ENCODE peak calls at places on chromosomes 6 and 20, in four cellular contexts. One of them, this sample, is unnamed. For H3K4me1 and H3K27me3, the result is how much of the 10 kb centered on the place peaks cover.

GRCh38 chr6:6823568-6824224 is 235.2 kb downstream of the LY86 start:
- DNase-seq in spleen: no peak
- DNase-seq in CD8-positive, alpha-beta memory T cell: no peak
- DNase-seq in left lung: no peak
- DNase-seq in this sample: no peak

GRCh38 chr6:31661867-31662723 is 1.5 kb upstream of the C6orf47 start:
- DNase-seq in left lung: no peak
- DNase-seq in spleen: no peak
- DNase-seq in CD8-positive, alpha-beta memory T cell: no peak
- DNase-seq in this sample: no peak

GRCh38 chr20:24953204-24953565 is 4.1 kb downstream of the CST7 start:
- DNase-seq in left lung: no peak
- DNase-seq in spleen: no peak
- DNase-seq in CD8-positive, alpha-beta memory T cell: no peak
- DNase-seq in this sample: no peak

GRCh38 chr20:53875452-53875851 is 194.9 kb downstream of the BCAS1 start:
- DNase-seq in left lung: peak
- DNase-seq in CD8-positive, alpha-beta memory T cell: no peak
- DNase-seq in spleen: peak
- DNase-seq in this sample: no peak

GRCh38 chr20:46099491-46100287 is 9.9 kb upstream of the NCOA5 start:
- DNase-seq in left lung: no peak
- DNase-seq in spleen: peak
- DNase-seq in CD8-positive, alpha-beta memory T cell: no peak
- DNase-seq in this sample: peak

GRCh38 chr20:14921546-14921945 is 584.1 kb upstream of the FLRT3 start:
- DNase-seq in left lung: no peak
- DNase-seq in spleen: no peak
- DNase-seq in CD8-positive, alpha-beta memory T cell: no peak
- DNase-seq in this sample: no peak

GRCh38 chr6:147615659-147616456 is 107.4 kb downstream of the SAMD5 start:
- DNase-seq in CD8-positive, alpha-beta memory T cell: no peak
- DNase-seq in left lung: no peak
- DNase-seq in spleen: no peak
- DNase-seq in this sample: no peak

GRCh38 chr6:91562955-91563354 is 976.1 kb upstream of the MAP3K7 start:
- DNase-seq in spleen: no peak
- DNase-seq in CD8-positive, alpha-beta memory T cell: no peak
- DNase-seq in left lung: no peak
- DNase-seq in this sample: no peak

GRCh38 chr6:68559716-68560115 is 75.4 kb upstream of the ADGRB3 start:
- DNase-seq in spleen: no peak
- DNase-seq in CD8-positive, alpha-beta memory T cell: no peak
- DNase-seq in left lung: no peak
- DNase-seq in this sample: no peak

GRCh38 chr20:50305636-50306477 is 115.2 kb downstream of the CEBPB start:
- DNase-seq in spleen: peak
- DNase-seq in left lung: no peak
- DNase-seq in CD8-positive, alpha-beta memory T cell: no peak
- DNase-seq in this sample: peak

GRCh38 chr6:7148100-7148822 is 40.5 kb downstream of the RREB1 start:
- DNase-seq in spleen: no peak
- DNase-seq in left lung: no peak
- DNase-seq in CD8-positive, alpha-beta memory T cell: no peak
- DNase-seq in this sample: no peak

GRCh38 chr6:145929037-145929633 is 35.0 kb downstream of the SHPRH start:
- DNase-seq in spleen: no peak
- DNase-seq in CD8-positive, alpha-beta memory T cell: no peak
- DNase-seq in left lung: no peak
- DNase-seq in this sample: no peak

GRCh38 chr20:47278907-47279348 is 77.6 kb downstream of the ZMYND8 start:
- DNase-seq in CD8-positive, alpha-beta memory T cell: no peak
- DNase-seq in left lung: no peak
- DNase-seq in spleen: no peak
- DNase-seq in this sample: no peak

GRCh38 chr6:1993049-1993448 is 252.4 kb downstream of the GMDS start:
- DNase-seq in CD8-positive, alpha-beta memory T cell: no peak
- DNase-seq in left lung: no peak
- DNase-seq in spleen: no peak
- DNase-seq in this sample: no peak

GRCh38 chr6:167163476-167164011 is 5.8 kb upstream of the GPR31 start:
- DNase-seq in spleen: peak
- DNase-seq in CD8-positive, alpha-beta memory T cell: no peak
- DNase-seq in left lung: no peak
- DNase-seq in this sample: no peak

GRCh38 chr6:28220164-28221133 is 4.6 kb upstream of the ZSCAN9 start:
- DNase-seq in left lung: no peak
- DNase-seq in spleen: no peak
- DNase-seq in CD8-positive, alpha-beta memory T cell: no peak
- DNase-seq in this sample: no peak

GRCh38 chr20:57987659-57988058 is 240.8 kb downstream of the ANKRD60 start:
- DNase-seq in spleen: no peak
- DNase-seq in left lung: no peak
- DNase-seq in CD8-positive, alpha-beta memory T cell: no peak
- DNase-seq in this sample: no peak

GRCh38 chr6:83053678-83054077 is 12.0 kb downstream of the UBE3D start:
- DNase-seq in spleen: no peak
- DNase-seq in CD8-positive, alpha-beta memory T cell: no peak
- DNase-seq in left lung: no peak
- DNase-seq in this sample: no peak

GRCh38 chr20:57049298-57049697 is 217.1 kb downstream of the BMP7 start:
- DNase-seq in spleen: no peak
- DNase-seq in left lung: no peak
- DNase-seq in CD8-positive, alpha-beta memory T cell: no peak
- DNase-seq in this sample: no peak

GRCh38 chr6:33392168-33392947 is 735 bp downstream of the KIFC1 start:
- DNase-seq in spleen: no peak
- DNase-seq in CD8-positive, alpha-beta memory T cell: no peak
- DNase-seq in left lung: no peak
- DNase-seq in this sample: no peak

GRCh38 chr20:50850721-50851286 is 55.9 kb downstream of the BCAS4 start:
- DNase-seq in CD8-positive, alpha-beta memory T cell: no peak
- DNase-seq in spleen: no peak
- DNase-seq in left lung: no peak
- DNase-seq in this sample: no peak

GRCh38 chr6:26311385-26312095 is 53.5 kb upstream of the BTN3A2 start:
- DNase-seq in left lung: no peak
- DNase-seq in spleen: no peak
- DNase-seq in CD8-positive, alpha-beta memory T cell: no peak
- DNase-seq in this sample: no peak

GRCh38 chr6:168116975-168117899 is 38.2 kb upstream of the FRMD1 start:
- DNase-seq in CD8-positive, alpha-beta memory T cell: no peak
- DNase-seq in spleen: peak
- DNase-seq in left lung: peak
- DNase-seq in this sample: no peak

GRCh38 chr6:10837997-10838793 is at the start of gene MAK:
- DNase-seq in left lung: peak
- DNase-seq in CD8-positive, alpha-beta memory T cell: peak
- DNase-seq in spleen: peak
- DNase-seq in this sample: peak

GRCh38 chr20:60695223-60695622 is 556.8 kb upstream of the CDH4 start:
- DNase-seq in CD8-positive, alpha-beta memory T cell: no peak
- DNase-seq in spleen: no peak
- DNase-seq in left lung: peak
- DNase-seq in this sample: no peak

GRCh38 chr20:50429412-50429811 is 80.8 kb upstream of the PTPN1 start:
- DNase-seq in left lung: no peak
- DNase-seq in CD8-positive, alpha-beta memory T cell: no peak
- DNase-seq in spleen: no peak
- DNase-seq in this sample: no peak

GRCh38 chr20:19778404-19778803 is 20.3 kb downstream of the RIN2 start:
- DNase-seq in left lung: no peak
- DNase-seq in CD8-positive, alpha-beta memory T cell: no peak
- DNase-seq in spleen: no peak
- DNase-seq in this sample: no peak

GRCh38 chr6:24494726-24495515 is at the start of gene ALDH5A1:
- DNase-seq in left lung: peak
- DNase-seq in CD8-positive, alpha-beta memory T cell: peak
- DNase-seq in spleen: peak
- DNase-seq in this sample: peak

GRCh38 chr6:82364087-82365010 is 732 bp downstream of the TPBG start:
- DNase-seq in left lung: peak
- DNase-seq in CD8-positive, alpha-beta memory T cell: no peak
- DNase-seq in spleen: peak
- DNase-seq in this sample: peak

DNA sequence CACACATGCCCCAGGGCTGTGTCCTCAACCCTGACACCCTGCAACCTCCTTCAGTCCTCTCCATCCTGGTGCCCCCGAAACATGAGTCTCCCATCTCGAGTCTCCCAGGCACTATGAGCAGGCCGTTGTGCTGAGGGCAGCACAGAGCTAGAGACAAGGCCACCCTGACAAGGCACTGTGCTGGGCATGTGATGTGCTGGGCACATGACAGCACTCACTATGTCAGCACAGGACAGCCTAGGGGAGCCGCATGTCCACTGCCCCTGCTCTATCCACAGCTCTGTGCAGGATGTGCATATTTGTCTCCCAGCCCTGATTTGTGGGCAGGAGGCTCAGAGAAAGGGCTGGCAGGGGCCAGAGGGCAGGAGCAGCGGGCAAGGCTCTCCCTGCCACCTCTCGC is 362.1 kb upstream of the AGPAT4 start:
- DNase-seq in left lung: no peak
- DNase-seq in CD8-positive, alpha-beta memory T cell: no peak
- DNase-seq in spleen: no peak
- DNase-seq in this sample: no peak
- H3K4me1 ChIP-seq in left lung: under half
- H3K4me1 ChIP-seq in CD8-positive, alpha-beta memory T cell: under half
- H3K4me1 ChIP-seq in spleen: under half
- H3K4me1 ChIP-seq in this sample: under half

GRCh38 chr6:8589941-8590676 is 154.8 kb upstream of the SLC35B3 start:
- DNase-seq in left lung: no peak
- DNase-seq in spleen: no peak
- DNase-seq in CD8-positive, alpha-beta memory T cell: no peak
- DNase-seq in this sample: no peak
- H3K27me3 ChIP-seq in left lung: under half
- H3K27me3 ChIP-seq in spleen: under half
- H3K27me3 ChIP-seq in CD8-positive, alpha-beta memory T cell: under half
- H3K27me3 ChIP-seq in this sample: under half

GRCh38 chr6:142240203-142240602 is 61.6 kb upstream of the ADGRG6 start:
- DNase-seq in CD8-positive, alpha-beta memory T cell: no peak
- DNase-seq in left lung: no peak
- DNase-seq in spleen: no peak
- DNase-seq in this sample: no peak
- H3K27ac ChIP-seq in CD8-positive, alpha-beta memory T cell: no peak
- H3K27ac ChIP-seq in left lung: no peak
- H3K27ac ChIP-seq in spleen: no peak
- H3K27ac ChIP-seq in this sample: no peak

DNA sequence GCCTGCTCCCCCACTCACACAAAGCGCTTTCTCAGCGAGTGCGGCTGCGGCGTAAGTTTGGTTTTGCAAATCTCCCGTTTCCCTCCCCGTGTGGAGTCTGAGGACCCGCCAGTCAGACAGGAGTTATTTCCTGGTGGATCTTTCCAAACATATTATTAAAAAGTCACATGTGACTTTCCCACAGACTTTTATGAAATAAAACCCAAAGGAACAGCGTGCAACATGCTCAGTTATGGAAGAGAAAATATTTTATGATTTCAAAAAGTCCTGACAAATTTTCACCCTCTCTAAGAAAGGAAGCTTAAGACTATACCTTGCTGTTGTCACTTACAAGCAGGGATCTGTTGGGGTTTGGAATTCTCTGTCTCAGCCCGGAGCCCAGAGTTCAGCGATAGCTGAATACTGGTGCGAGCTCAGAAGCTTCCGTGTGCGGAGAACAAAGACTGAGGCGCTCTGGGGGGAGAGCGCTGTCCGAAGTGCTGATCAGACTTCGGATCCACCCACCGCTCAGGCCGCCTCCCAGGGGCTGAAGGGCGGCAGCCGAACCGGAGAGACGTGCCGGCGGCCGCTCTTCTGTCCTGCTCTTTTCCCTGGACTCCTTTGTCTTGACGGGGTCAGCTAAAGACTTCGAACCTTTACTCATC is 2.5 kb upstream of the MYT1 start:
- DNase-seq in spleen: no peak
- DNase-seq in left lung: no peak
- DNase-seq in CD8-positive, alpha-beta memory T cell: no peak
- DNase-seq in this sample: no peak
- H3K4me1 ChIP-seq in spleen: under half
- H3K4me1 ChIP-seq in left lung: under half
- H3K4me1 ChIP-seq in CD8-positive, alpha-beta memory T cell: under half
- H3K4me1 ChIP-seq in this sample: under half

DNA sequence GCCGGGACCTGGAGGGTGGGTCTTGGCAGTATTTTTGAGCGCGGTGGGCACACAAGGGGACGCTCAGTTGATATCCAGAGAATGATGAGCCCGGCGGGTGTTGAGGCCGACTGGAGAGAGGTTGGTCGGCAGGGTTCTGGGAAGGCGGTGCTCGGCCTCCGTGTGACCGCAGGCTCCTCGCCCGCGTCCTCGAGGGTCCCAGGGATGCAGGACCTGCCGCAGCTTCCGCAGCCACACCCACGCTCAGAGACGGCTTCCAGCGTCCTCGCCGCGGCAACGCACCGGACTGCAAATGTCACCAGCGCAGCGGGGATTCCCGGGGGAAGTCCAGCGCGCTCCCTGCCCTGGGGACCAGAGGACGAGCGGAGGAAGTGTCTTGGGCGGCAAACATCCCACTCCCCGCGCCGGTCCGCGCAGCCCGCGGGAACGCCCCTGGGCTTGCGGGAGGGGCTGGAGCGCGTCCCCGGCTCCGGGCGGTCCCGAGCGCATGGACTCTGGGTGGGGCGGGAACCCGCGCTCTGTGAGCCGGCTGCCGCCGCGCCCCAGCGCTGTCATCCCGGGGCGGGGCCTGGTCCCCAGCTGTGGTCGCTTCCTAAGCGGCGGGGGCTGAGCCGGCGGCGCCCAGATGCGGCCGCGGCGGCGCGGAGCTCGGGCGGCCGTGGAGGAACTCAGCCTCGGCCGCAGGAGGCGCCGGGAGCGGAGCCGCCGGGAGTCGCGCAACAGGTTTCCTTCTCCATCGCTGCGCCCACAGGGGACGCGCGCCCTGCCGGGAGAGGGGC is at the start of gene STX11:
- DNase-seq in CD8-positive, alpha-beta memory T cell: peak
- DNase-seq in spleen: peak
- DNase-seq in left lung: peak
- DNase-seq in this sample: peak
- H3K27me3 ChIP-seq in CD8-positive, alpha-beta memory T cell: under half
- H3K27me3 ChIP-seq in spleen: under half
- H3K27me3 ChIP-seq in left lung: under half
- H3K27me3 ChIP-seq in this sample: under half